ENCODE peak calls at places on chromosomes 13 and 19, in four cellular contexts. R, M, X and U are unnamed samples.

GRCh38 chr13:45299194-45299593 is 41.8 kb downstream of the TPT1 start:
- DNase-seq in R (no peak), M (no peak), X (peak), U (no peak)

GRCh38 chr13:114064516-114065140 is 67.8 kb downstream of the RASA3 start:
- DNase-seq in R (peak), M (peak), X (peak), U (no peak)

GRCh38 chr19:8491574-8491973 is 10.9 kb downstream of the PRAM1 start:
- DNase-seq in R (no peak), M (no peak), X (no peak), U (no peak)

GRCh38 chr19:29623726-29624488 is 17.8 kb downstream of the POP4 start:
- DNase-seq in R (peak), M (no peak), X (no peak), U (no peak)

GRCh38 chr13:37640499-37640898 is 41.9 kb upstream of the POSTN start:
- DNase-seq in R (no peak), M (no peak), X (peak), U (no peak)

GRCh38 chr13:61036715-61037114 is 378.9 kb downstream of the PCDH20 start:
- DNase-seq in R (no peak), M (no peak), X (no peak), U (no peak)

GRCh38 chr19:51015691-51016267 is 3.7 kb downstream of the KLK10 start:
- DNase-seq in R (no peak), M (no peak), X (no peak), U (no peak)

GRCh38 chr19:55658846-55659459 is 4.1 kb downstream of the U2AF2 start:
- DNase-seq in R (no peak), M (no peak), X (no peak), U (no peak)

GRCh38 chr13:85544756-85545155 is 254.5 kb downstream of the SLITRK6 start:
- DNase-seq in R (no peak), M (no peak), X (no peak), U (no peak)

GRCh38 chr13:21675095-21676007 is 4.5 kb downstream of the FGF9 start:
- DNase-seq in R (peak), M (peak), X (no peak), U (no peak)

GRCh38 chr13:50616101-50616500 is 227.4 kb downstream of the DLEU7 start:
- DNase-seq in R (no peak), M (no peak), X (peak), U (no peak)

GRCh38 chr13:110333837-110334236 is 26.8 kb downstream of the COL4A2 start:
- DNase-seq in R (no peak), M (no peak), X (no peak), U (no peak)

DNA sequence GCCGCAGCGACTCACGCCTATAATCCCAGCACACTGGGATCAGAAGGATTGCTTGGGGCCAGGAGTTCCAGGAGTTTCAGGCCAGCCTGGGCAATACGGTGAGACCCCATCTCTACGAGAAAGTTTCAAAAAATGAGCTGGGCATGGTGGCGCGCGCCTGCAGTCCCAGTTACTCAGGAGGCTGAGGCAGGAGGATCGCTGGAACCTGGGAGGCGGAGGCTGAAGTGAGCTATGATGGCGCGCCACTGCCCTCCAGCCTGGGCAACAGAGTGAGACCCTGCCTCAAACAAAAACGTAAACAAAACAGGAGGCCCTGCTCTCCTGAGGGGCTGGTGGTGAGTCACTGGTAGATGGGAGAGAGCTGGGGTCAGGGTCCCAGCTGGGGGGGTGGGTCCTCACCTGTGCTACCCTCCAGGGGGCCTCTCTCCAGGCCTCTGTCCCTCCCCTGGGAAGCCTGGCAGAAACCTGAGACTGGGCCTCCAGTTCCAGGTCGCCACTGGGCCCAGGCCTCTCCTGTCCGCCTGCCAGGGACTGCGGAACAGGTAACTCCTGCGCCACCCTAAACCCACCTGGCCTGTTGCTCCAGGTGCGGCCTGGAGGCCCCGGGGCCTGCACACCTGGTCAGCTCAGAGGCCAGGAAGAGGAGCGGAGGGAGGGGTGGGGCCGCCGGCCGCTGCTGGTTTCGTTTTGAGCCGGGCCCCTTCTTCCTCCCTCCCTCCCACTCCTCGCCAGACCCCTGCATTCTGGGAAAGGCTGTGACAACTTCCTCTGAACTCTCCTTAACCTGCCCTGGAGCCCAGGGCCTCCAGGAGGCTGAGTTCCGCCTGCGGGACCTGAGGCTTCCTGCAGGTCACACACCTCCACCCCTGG is 17.2 kb upstream of the ZBTB7A start:
- DNase-seq in R (peak), M (no peak), X (no peak), U (no peak)
- H3K4me3 ChIP-seq in R (peak), M (no peak), X (no peak), U (peak)

GRCh38 chr19:11797491-11797890 is 832 bp upstream of the ZNF491 start:
- DNase-seq in R (peak), M (peak), X (peak), U (peak)
- H3K4me3 ChIP-seq in R (peak), M (peak), X (no peak), U (peak)

GRCh38 chr19:18423258-18424020 is 4.2 kb downstream of the SSBP4 start:
- DNase-seq in R (no peak), M (no peak), X (no peak), U (no peak)
- H3K4me3 ChIP-seq in R (no peak), M (no peak), X (no peak), U (no peak)

DNA sequence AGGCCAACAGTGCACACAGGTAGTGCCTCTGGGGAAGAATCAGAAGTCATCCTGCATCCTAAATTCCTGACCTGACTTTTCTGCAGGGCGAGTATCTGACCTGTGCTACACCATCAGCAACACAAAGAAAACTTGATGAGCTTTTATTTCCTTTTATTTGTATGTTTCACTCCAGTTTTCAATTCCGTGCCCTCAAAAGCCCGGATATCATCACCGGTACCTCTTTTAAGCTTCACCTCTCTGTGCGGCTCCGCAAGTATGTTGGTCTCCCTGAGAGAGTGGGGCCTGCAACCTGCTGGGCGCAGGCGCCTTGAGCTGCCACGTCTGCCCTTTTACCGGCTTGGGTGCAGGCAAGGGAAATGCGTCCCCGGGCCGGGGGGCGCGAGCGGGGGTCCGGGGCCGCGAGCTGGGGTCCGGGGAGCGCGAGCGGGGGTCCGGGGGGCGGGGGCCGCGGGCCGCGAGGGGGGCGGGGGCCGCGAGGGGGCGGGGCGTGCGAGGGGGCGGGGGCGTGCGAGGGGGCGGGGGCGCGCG is 4.3 kb upstream of the DUXA start:
- DNase-seq in R (peak), M (no peak), X (peak), U (no peak)
- H3K4me3 ChIP-seq in R (peak), M (no peak), X (peak), U (peak)

GRCh38 chr19:16370671-16371391 is 46.2 kb downstream of the KLF2 start:
- DNase-seq in R (no peak), M (no peak), X (no peak), U (no peak)
- H3K4me3 ChIP-seq in R (no peak), M (peak), X (no peak), U (no peak)

GRCh38 chr19:36837902-36838783 is at the start of gene ZNF790:
- DNase-seq in R (peak), M (peak), X (peak), U (peak)
- H3K4me3 ChIP-seq in R (peak), M (peak), X (peak), U (peak)

DNA sequence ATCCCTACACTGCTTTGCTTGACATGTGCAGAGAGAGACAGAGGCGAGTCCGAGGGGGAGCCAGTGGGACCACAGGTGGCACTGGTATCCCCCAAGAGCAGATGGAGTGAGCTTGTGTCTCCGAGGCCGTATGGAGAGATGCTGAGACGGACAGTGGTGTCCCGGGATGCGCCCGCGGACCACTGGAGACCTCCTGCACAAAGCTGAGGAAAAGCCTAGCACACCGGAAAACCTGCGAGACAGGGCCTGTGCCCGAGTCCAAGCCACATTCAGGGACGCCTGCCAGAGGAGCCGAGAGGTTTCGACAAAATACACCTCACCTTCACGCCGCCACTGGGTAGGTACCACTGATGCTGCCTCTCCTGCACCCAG is 66.0 kb upstream of the ZNF527 start:
- DNase-seq in R (no peak), M (no peak), X (no peak), U (no peak)
- H3K4me3 ChIP-seq in R (no peak), M (no peak), X (no peak), U (no peak)

DNA sequence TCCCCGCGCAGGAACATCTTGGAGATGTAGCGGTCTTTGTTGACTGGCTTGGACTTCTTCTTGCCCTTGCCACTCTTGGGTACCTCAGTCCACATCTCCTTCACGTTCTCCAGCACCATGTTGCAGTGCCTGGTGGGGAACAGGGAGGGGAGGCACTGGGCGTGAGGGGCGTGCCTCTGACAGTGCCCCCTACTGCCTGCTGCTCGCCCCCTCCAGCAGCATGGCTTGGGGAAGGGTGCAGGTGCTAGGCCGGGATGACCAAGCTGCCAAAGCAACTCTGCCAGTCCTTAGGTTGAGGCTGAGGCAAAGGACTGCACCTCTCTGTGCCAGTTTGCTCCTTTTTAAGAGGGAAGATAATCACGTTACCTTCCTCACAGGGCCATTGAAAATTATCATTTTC is 4.2 kb downstream of the SNRPD2 start:
- DNase-seq in R (no peak), M (no peak), X (no peak), U (no peak)
- H3K4me3 ChIP-seq in R (no peak), M (no peak), X (no peak), U (no peak)